ENCODE peak calls at places on chromosome 4, in five cellular contexts. Q is lower lobe of right lung, K is endothelial cell of umbilical vein, L is adrenal gland, P is ovary. A is an unnamed sample.
A peak's percentile ranks its signal among the peaks of the same experiment; 100 is the strongest.

GRCh38 chr4:31045724-31046318 is 325.7 kb downstream of the PCDH7 start:
- DNase-seq in Q (no peak), K (peak; percentile 74), L (no peak), P (no peak), A (no peak)

GRCh38 chr4:139872274-139872673 is 206.7 kb downstream of the MGST2 start:
- DNase-seq in Q (no peak), K (peak; percentile 93), L (no peak), P (no peak), A (no peak)

GRCh38 chr4:140595065-140595464 is 26.3 kb upstream of the UCP1 start:
- DNase-seq in Q (no peak), K (peak; percentile 21), L (no peak), P (no peak), A (no peak)

GRCh38 chr4:98828801-98829200 is 100.1 kb downstream of the EIF4E start:
- DNase-seq in Q (no peak), K (no peak), L (no peak), P (no peak), A (no peak)

GRCh38 chr4:73315091-73315490 is 56.5 kb upstream of the ANKRD17 start:
- DNase-seq in Q (no peak), K (no peak), L (no peak), P (no peak), A (no peak)

GRCh38 chr4:77449996-77450395 is 155.6 kb upstream of the CXCL13 start:
- DNase-seq in Q (no peak), K (no peak), L (no peak), P (no peak), A (no peak)

GRCh38 chr4:14742054-14742453 is 260.2 kb upstream of the CPEB2 start:
- DNase-seq in Q (no peak), K (no peak), L (no peak), P (no peak), A (no peak)

GRCh38 chr4:40309250-40309774 is 25.8 kb upstream of the CHRNA9 start:
- DNase-seq in Q (peak; percentile 92), K (peak; percentile 86), L (peak; percentile 97), P (peak; percentile 94), A (peak; percentile 87)

GRCh38 chr4:169899295-169899694 is 126.9 kb downstream of the MFAP3L start:
- DNase-seq in Q (no peak), K (no peak), L (no peak), P (no peak), A (no peak)

GRCh38 chr4:144955104-144955503 is 142.9 kb downstream of the ANAPC10 start:
- DNase-seq in Q (no peak), K (no peak), L (no peak), P (no peak), A (no peak)

GRCh38 chr4:184114431-184114830 is 103.2 kb downstream of the ENPP6 start:
- DNase-seq in Q (no peak), K (no peak), L (no peak), P (no peak), A (no peak)

GRCh38 chr4:165331316-165331715 is 3.8 kb downstream of the MSMO1 start:
- DNase-seq in Q (no peak), K (no peak), L (no peak), P (no peak), A (no peak)
- H3K9me3 ChIP-seq in Q (no peaks in the 10 kb centered on the region), K (no peaks in the 10 kb centered on the region), L (no peaks in the 10 kb centered on the region), P (no peaks in the 10 kb centered on the region), A (no peaks in the 10 kb centered on the region)

GRCh38 chr4:94564252-94564651 is 112.5 kb downstream of the PDLIM5 start:
- DNase-seq in Q (no peak), K (no peak), L (no peak), P (no peak), A (no peak)

GRCh38 chr4:94567811-94568210 is 116.1 kb downstream of the PDLIM5 start:
- DNase-seq in Q (no peak), K (no peak), L (no peak), P (no peak), A (no peak)

GRCh38 chr4:94570558-94570957 is 118.8 kb downstream of the PDLIM5 start:
- DNase-seq in Q (no peak), K (no peak), L (no peak), P (no peak), A (no peak)

GRCh38 chr4:94562285-94562684 is 110.5 kb downstream of the PDLIM5 start:
- DNase-seq in Q (no peak), K (no peak), L (no peak), P (no peak), A (no peak)

DNA sequence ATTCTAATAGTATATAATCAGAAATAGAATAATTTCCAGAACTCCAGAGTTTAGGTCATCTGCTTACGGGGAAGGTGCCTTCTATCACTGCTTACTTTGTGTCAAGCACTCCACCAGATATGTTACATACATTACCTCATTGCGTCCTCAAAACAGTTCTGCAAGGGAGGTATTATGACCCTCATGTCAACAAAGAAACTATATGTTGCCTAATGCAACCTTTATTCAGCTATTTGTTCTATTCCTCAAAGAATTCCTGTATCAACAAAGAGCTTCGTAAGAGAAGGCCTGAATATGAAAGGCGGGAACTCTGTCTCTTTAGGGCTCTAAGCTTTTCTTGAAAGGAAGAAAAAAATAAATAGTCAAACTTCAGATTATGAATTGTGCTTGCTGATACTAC is 114.7 kb downstream of the PDLIM5 start:
- DNase-seq in Q (no peak), K (no peak), L (no peak), P (no peak), A (no peak)
- H3K4me1 ChIP-seq in Q (peaks cover 11% of the 10 kb centered on the region), K (peaks cover 37% of the 10 kb centered on the region), L (peaks cover 11% of the 10 kb centered on the region), P (peaks cover 3% of the 10 kb centered on the region), A (peaks cover 9% of the 10 kb centered on the region)

DNA sequence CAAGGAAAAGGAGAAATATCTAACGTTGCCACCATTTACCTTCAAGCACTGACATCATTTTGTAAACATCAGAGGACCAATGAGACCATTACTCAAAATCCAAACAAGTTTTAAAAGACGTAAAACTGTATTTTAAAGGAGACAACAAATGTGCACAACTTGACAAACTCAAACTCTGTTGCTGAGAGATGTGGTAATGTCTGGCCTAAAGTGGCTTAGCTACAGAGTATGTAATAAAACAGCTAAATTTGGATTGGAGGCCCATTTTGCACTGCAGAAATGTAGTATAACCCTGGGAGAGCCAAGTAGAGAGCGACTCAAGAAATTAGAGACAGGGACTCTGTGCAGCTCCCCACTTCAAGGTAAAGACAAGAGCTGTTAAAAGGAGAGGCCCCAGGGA is 20.4 kb downstream of the UNC5C start:
- DNase-seq in Q (no peak), K (no peak), L (no peak), P (no peak), A (no peak)
- H3K9me3 ChIP-seq in Q (no peaks in the 10 kb centered on the region), K (no peaks in the 10 kb centered on the region), L (no peaks in the 10 kb centered on the region), P (no peaks in the 10 kb centered on the region), A (no peaks in the 10 kb centered on the region)

GRCh38 chr4:182062936-182063335 is 180.3 kb upstream of the TENM3 start:
- DNase-seq in Q (no peak), K (no peak), L (no peak), P (no peak), A (no peak)
- H3K4me1 ChIP-seq in Q (no peaks in the 10 kb centered on the region), K (no peaks in the 10 kb centered on the region), L (peaks cover 5% of the 10 kb centered on the region), P (no peaks in the 10 kb centered on the region), A (no peaks in the 10 kb centered on the region)

DNA sequence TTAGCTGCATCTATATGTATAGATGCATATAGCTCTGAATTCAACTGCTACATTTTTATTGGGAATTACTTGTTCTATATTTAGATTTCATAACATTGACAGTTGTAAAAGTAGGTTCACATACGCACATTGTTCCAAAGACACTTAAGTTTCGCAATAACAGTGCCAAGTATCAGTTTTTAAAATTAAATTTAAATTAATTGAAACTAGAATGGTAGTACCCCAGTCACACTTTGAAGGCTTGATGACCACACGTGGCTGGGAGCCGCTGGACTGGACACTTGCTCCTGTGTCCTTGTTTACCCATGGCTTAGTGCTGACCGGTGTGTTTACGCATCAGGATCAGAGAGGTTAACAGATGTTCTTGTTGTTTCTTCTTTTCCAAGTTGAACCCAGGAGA is 140.7 kb upstream of the PSAPL1 start:
- DNase-seq in Q (no peak), K (no peak), L (no peak), P (no peak), A (no peak)
- H3K9me3 ChIP-seq in Q (peaks cover 44% of the 10 kb centered on the region), K (peaks cover 4% of the 10 kb centered on the region), L (no peaks in the 10 kb centered on the region), P (no peaks in the 10 kb centered on the region), A (peaks cover 7% of the 10 kb centered on the region)

GRCh38 chr4:159142254-159142653 is 39.4 kb downstream of the RAPGEF2 start:
- DNase-seq in Q (no peak), K (no peak), L (no peak), P (no peak), A (no peak)
- H3K4me1 ChIP-seq in Q (peaks cover 39% of the 10 kb centered on the region), K (peaks cover 16% of the 10 kb centered on the region), L (peaks cover 8% of the 10 kb centered on the region), P (peaks cover 6% of the 10 kb centered on the region), A (peaks cover 11% of the 10 kb centered on the region)

GRCh38 chr4:252065-252601 is 53.1 kb downstream of the ZNF732 start:
- DNase-seq in Q (no peak), K (no peak), L (no peak), P (no peak), A (no peak)
- H3K9me3 ChIP-seq in Q (peaks cover 95% of the 10 kb centered on the region), K (no peaks in the 10 kb centered on the region), L (peaks cover 25% of the 10 kb centered on the region), P (no peaks in the 10 kb centered on the region), A (peaks cover 3% of the 10 kb centered on the region)

GRCh38 chr4:143402776-143403550 is 66.3 kb downstream of the GAB1 start:
- DNase-seq in Q (no peak), K (peak; percentile 86), L (no peak), P (no peak), A (no peak)
- H3K4me1 ChIP-seq in Q (peaks cover 67% of the 10 kb centered on the region), K (peaks cover 37% of the 10 kb centered on the region), L (peaks cover 26% of the 10 kb centered on the region), P (peaks cover 28% of the 10 kb centered on the region), A (peaks cover 15% of the 10 kb centered on the region)

GRCh38 chr4:138935-139334 is 14.6 kb downstream of the ZNF718 start:
- DNase-seq in Q (no peak), K (no peak), L (no peak), P (no peak), A (no peak)

GRCh38 chr4:139691-140090 is 15.4 kb downstream of the ZNF718 start:
- DNase-seq in Q (no peak), K (no peak), L (no peak), P (no peak), A (no peak)
- H3K9me3 ChIP-seq in Q (peaks cover 96% of the 10 kb centered on the region), K (peaks cover 4% of the 10 kb centered on the region), L (peaks cover 11% of the 10 kb centered on the region), P (no peaks in the 10 kb centered on the region), A (peaks cover 13% of the 10 kb centered on the region)

DNA sequence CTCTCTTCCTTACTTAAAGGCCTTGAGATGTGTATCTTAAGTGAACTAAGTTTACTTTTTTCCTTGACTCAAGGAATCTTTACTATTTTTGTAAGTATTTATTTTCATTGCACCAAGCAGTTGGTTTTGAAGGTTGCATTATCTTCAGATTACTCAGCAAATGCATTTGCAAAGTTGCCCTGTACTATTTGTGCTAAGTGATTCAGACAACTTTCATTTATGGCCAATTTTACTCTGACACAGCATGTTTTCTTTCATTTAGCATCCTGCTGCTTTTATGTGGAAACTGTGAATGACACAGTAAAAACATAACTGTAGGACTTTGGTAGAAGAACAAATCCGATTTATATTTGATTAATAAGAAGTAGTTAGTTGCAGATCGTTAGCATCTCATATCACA is 191.0 kb downstream of the CCSER1 start:
- DNase-seq in Q (no peak), K (peak; percentile 74), L (no peak), P (no peak), A (no peak)
- H3K4me1 ChIP-seq in Q (peaks cover 13% of the 10 kb centered on the region), K (peaks cover 21% of the 10 kb centered on the region), L (no peaks in the 10 kb centered on the region), P (no peaks in the 10 kb centered on the region), A (peaks cover 2% of the 10 kb centered on the region)

A was measured in right cardiac atrium.